ENCODE peak calls at places on chromosome 15, in six cellular contexts. V is astrocyte of the spinal cord, S is BJ, R is foreskin fibroblast, D is choroid plexus epithelial cell, Y is HFF-Myc. C is an unnamed sample.

GRCh38 chr15:65738649-65739048 is 53.4 kb downstream of the DENND4A start:
- DNase-seq in V (no peak), S (no peak), R (no peak), D (peak; percentile 12), Y (no peak), C (no peak)

GRCh38 chr15:43911235-43911661 is 84.4 kb downstream of the WDR76 start:
- DNase-seq in V (peak; percentile 99), S (peak; percentile 88), R (peak; percentile 99), D (peak; percentile 98), Y (peak; percentile 41), C (no peak)

GRCh38 chr15:71386448-71387236 is 271.4 kb downstream of the THSD4 start:
- DNase-seq in V (peak; percentile 38), S (no peak), R (no peak), D (peak; percentile 69), Y (no peak), C (no peak)

GRCh38 chr15:51864408-51865056 is 35.1 kb downstream of the TMOD3 start:
- DNase-seq in V (peak; percentile 29), S (no peak), R (no peak), D (no peak), Y (no peak), C (no peak)

GRCh38 chr15:30956216-30956803 is 35.1 kb downstream of the MTMR10 start:
- DNase-seq in V (no peak), S (no peak), R (peak; percentile 22), D (peak; percentile 26), Y (no peak), C (no peak)

GRCh38 chr15:100703032-100703578 is 100.7 kb downstream of the ASB7 start:
- DNase-seq in V (peak; percentile 91), S (no peak), R (peak; percentile 66), D (peak; percentile 93), Y (no peak), C (peak; percentile 10)

GRCh38 chr15:90611157-90611556 is 81.4 kb downstream of the CRTC3 start:
- DNase-seq in V (no peak), S (no peak), R (no peak), D (no peak), Y (no peak), C (no peak)

GRCh38 chr15:100926971-100927756 is 8.0 kb downstream of the LRRK1 start:
- DNase-seq in V (no peak), S (no peak), R (no peak), D (no peak), Y (no peak), C (no peak)

GRCh38 chr15:39235084-39235795 is 345.6 kb upstream of the THBS1 start:
- DNase-seq in V (no peak), S (peak; percentile 46), R (peak; percentile 54), D (peak; percentile 48), Y (no peak), C (no peak)

GRCh38 chr15:38041576-38041975 is 107.1 kb downstream of the TMCO5A start:
- DNase-seq in V (peak; percentile 61), S (peak; percentile 55), R (peak; percentile 58), D (peak; percentile 73), Y (peak; percentile 72), C (no peak)

GRCh38 chr15:71271327-71271726 is 156.1 kb downstream of the THSD4 start:
- DNase-seq in V (no peak), S (no peak), R (no peak), D (no peak), Y (no peak), C (no peak)

GRCh38 chr15:39281094-39281493 is 299.8 kb upstream of the THBS1 start:
- DNase-seq in V (peak; percentile 84), S (no peak), R (no peak), D (peak; percentile 94), Y (no peak), C (no peak)

GRCh38 chr15:63902671-63903035 is 68.9 kb upstream of the HERC1 start:
- DNase-seq in V (no peak), S (no peak), R (no peak), D (no peak), Y (no peak), C (no peak)

GRCh38 chr15:63904042-63904441 is 70.3 kb upstream of the HERC1 start:
- DNase-seq in V (no peak), S (no peak), R (no peak), D (no peak), Y (no peak), C (no peak)

GRCh38 chr15:63899193-63899592 is 65.4 kb upstream of the HERC1 start:
- DNase-seq in V (no peak), S (no peak), R (no peak), D (no peak), Y (no peak), C (peak; percentile 59)

GRCh38 chr15:63901912-63902670 is 68.3 kb upstream of the HERC1 start:
- DNase-seq in V (no peak), S (no peak), R (no peak), D (no peak), Y (no peak), C (no peak)

DNA sequence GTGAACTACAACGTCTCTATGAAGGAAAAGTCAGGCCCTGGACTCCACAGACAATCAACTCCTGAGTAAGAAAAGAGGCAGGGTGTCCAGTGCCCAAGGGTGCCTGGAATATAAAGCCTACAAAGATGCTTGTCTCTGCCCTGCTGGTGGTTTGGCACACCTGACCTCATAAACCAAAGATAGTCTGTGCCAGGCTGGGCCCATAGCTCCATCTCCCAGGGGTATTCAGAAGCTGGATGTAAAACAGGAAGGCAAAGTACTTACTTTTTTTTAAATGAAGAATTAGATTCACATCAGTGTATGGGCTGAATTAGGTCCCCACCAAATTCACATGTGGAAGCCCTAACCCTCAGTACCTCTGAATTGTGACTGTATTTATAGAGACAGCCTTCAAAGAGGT is 66.6 kb upstream of the HERC1 start:
- DNase-seq in V (no peak), S (no peak), R (no peak), D (no peak), Y (no peak), C (no peak)
- TF ChIP-seq CTCF in V (no peak), S (no peak), R (no peak), D (no peak), Y (no peak), C (no peak)

GRCh38 chr15:80418892-80419537 is 14.8 kb downstream of the ARNT2 start:
- DNase-seq in V (peak; percentile 49), S (no peak), R (peak; percentile 23), D (peak; percentile 81), Y (peak; percentile 29), C (no peak)
- TF ChIP-seq CTCF in V (peak; percentile 82), S (peak; percentile 84), R (peak; percentile 82), D (peak; percentile 88), Y (peak; percentile 80), C (peak; percentile 63)

DNA sequence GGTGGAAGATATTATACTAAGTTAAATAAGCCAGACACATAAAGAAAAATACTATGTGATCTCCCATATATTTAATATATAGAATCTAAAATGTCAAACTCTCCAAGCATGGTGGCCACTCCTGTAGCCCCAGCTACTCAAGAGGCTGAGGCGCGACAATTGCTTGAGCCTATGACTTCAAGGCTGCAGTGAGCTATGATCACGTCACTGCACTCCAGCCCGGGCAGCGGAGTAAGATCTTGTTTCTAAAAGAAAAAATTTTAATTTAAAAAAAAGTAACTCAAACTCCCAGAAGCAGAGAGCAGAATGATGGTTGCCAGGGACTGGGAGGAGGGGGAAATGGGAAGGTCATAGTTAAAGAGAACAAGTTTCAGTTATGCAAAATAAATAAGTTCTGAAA is 13.3 kb downstream of the RAB27A start:
- DNase-seq in V (no peak), S (no peak), R (no peak), D (no peak), Y (no peak), C (no peak)
- TF ChIP-seq CTCF in V (no peak), S (no peak), R (no peak), D (no peak), Y (no peak), C (no peak)

GRCh38 chr15:67646847-67647246 is 104.3 kb downstream of the MAP2K5 start:
- DNase-seq in V (no peak), S (no peak), R (no peak), D (no peak), Y (no peak), C (no peak)

GRCh38 chr15:67639591-67639990 is 97.1 kb downstream of the MAP2K5 start:
- DNase-seq in V (no peak), S (no peak), R (no peak), D (no peak), Y (no peak), C (no peak)

GRCh38 chr15:67641453-67641852 is 99.0 kb downstream of the MAP2K5 start:
- DNase-seq in V (no peak), S (no peak), R (no peak), D (no peak), Y (no peak), C (no peak)
- TF ChIP-seq CTCF in V (no peak), S (no peak), R (no peak), D (no peak), Y (no peak), C (no peak)

GRCh38 chr15:73564255-73564654 is 68.9 kb downstream of the NPTN start:
- DNase-seq in V (peak; percentile 65), S (peak; percentile 11), R (peak; percentile 52), D (peak; percentile 61), Y (peak; percentile 52), C (peak; percentile 56)
- TF ChIP-seq CTCF in V (peak; percentile 24), S (peak; percentile 43), R (peak; percentile 9), D (peak; percentile 55), Y (peak; percentile 30), C (no peak)

GRCh38 chr15:99440551-99441426 is 125.0 kb upstream of the MEF2A start:
- DNase-seq in V (no peak), S (no peak), R (no peak), D (no peak), Y (no peak), C (no peak)

GRCh38 chr15:99439524-99439835 is 126.3 kb upstream of the MEF2A start:
- DNase-seq in V (no peak), S (no peak), R (no peak), D (no peak), Y (no peak), C (no peak)

GRCh38 chr15:99438691-99439523 is 126.9 kb upstream of the MEF2A start:
- DNase-seq in V (peak; percentile 61), S (no peak), R (no peak), D (peak; percentile 70), Y (no peak), C (no peak)

GRCh38 chr15:99441427-99441766 is 124.4 kb upstream of the MEF2A start:
- DNase-seq in V (no peak), S (no peak), R (no peak), D (no peak), Y (no peak), C (no peak)

DNA sequence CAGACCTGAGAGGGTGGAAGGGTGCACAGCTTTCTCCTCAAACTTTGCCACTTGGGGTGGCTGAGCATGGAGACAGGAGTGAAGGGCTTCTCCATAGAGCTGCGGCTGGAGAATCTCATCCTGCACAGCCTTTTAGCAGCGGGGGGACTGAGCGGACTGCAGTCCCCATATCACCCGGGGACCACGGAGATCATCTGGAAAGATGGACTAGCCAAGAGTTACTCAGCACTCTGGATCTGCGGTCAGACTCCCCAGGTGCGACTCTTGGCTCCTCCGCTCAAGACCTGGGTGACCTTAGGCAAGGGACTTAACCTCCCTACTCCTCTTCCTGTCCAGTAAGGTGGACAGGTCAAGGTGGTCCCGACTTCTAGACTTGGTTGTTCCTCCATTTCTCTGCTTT is 125.8 kb upstream of the MEF2A start:
- DNase-seq in V (no peak), S (no peak), R (no peak), D (no peak), Y (no peak), C (no peak)
- TF ChIP-seq CTCF in V (no peak), S (no peak), R (no peak), D (no peak), Y (no peak), C (no peak)